ENCODE peak calls at places on chromosomes 4 and X, in seven cellular contexts. G is Caco-2, C is prostate gland, A is PC-9, K is cardiac fibroblast, N is lower lobe of right lung, D is fibroblast of lung. T is an unnamed sample.
A peak's percentile ranks its signal among the peaks of the same experiment; 100 is the strongest.

GRCh38 chr4:144355809-144356757 is 215.6 kb upstream of the GYPA start:
- DNase-seq in G (no peak), A (peak; percentile 58), D (peak; percentile 99), K (peak; percentile 87), N (no peak), C (no peak), T (peak; percentile 61)

GRCh38 chrX:3262906-3263305 is 83.5 kb downstream of the MXRA5 start:
- DNase-seq in D (peak; percentile 93), A (no peak), G (no peak), K (peak; percentile 77), C (no peak), N (no peak), T (no peak)

GRCh38 chr4:5019274-5019673 is at the start of gene CYTL1:
- DNase-seq in A (no peak), C (no peak), K (no peak), D (peak; percentile 34), G (no peak), N (no peak), T (peak; percentile 81)

GRCh38 chr4:38743866-38744265 is 38.9 kb downstream of the TLR10 start:
- DNase-seq in N (no peak), G (no peak), C (no peak), K (peak; percentile 31), A (no peak), D (no peak), T (no peak)

GRCh38 chrX:16202943-16203342 is 35.7 kb downstream of the MAGEB17 start:
- DNase-seq in N (no peak), G (no peak), C (no peak), D (no peak), A (no peak), K (no peak), T (no peak)

GRCh38 chr4:145944886-145945285 is 6.3 kb upstream of the ZNF827 start:
- DNase-seq in N (no peak), G (no peak), D (no peak), K (no peak), C (no peak), A (no peak), T (no peak)

GRCh38 chrX:41515376-41515775 is 68.2 kb downstream of the NYX start:
- DNase-seq in N (no peak), D (no peak), G (no peak), C (no peak), A (no peak), K (no peak), T (no peak)

GRCh38 chr4:8837181-8837811 is 34.3 kb downstream of the HMX1 start:
- DNase-seq in C (no peak), K (no peak), D (no peak), A (no peak), N (peak; percentile 42), G (peak; percentile 23), T (peak; percentile 51)

GRCh38 chrX:131728295-131729145 is 184.6 kb downstream of the OR13H1 start:
- DNase-seq in K (no peak), G (no peak), D (peak; percentile 65), A (no peak), C (no peak), N (no peak), T (peak; percentile 78)

GRCh38 chrX:2627272-2627867 is 63.7 kb upstream of the CD99 start:
- DNase-seq in C (peak; percentile 17), K (peak; percentile 61), D (peak; percentile 25), N (no peak), A (peak; percentile 17), G (peak; percentile 50), T (no peak)

GRCh38 chrX:106999002-106999975 is 723 bp downstream of the MORC4 start:
- DNase-seq in G (peak; percentile 60), N (peak; percentile 53), D (peak; percentile 56), K (peak; percentile 62), A (peak; percentile 47), C (peak; percentile 48), T (peak; percentile 55)

DNA sequence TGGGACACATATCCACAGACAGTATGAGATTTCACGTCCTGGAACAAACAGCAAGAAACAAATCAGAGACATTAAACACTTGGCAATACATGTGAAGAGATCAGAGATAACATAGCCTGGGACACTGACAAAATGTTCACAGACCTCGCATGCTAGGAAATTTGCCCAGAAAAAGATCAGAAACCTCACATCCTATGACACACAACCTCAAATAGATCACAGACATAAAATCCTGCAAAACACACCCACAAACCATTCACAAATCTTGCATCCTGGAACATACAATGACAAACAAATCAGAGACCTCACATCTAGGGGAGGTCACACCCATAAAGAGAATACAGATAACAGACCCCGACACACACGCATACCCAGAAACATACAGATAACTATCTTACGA is 18.0 kb downstream of the SUV39H1 start:
- DNase-seq in K (no peak), N (no peak), C (no peak), D (no peak), A (no peak), G (no peak), T (no peak)
- H3K4me3 ChIP-seq in K (no peak overlapping the region), N (no peak overlapping the region), C (no peak overlapping the region), D (no peak overlapping the region), A (no peak overlapping the region), G (no peak overlapping the region), T (no peak overlapping the region)

GRCh38 chr4:15006416-15007024 is 4.2 kb downstream of the CPEB2 start:
- DNase-seq in A (no peak), C (no peak), G (no peak), D (peak; percentile 19), K (no peak), N (no peak), T (no peak)
- TF ChIP-seq CTCF in A (peak; percentile 68), C (peak; percentile 34), G (no peak), D (peak; percentile 51), K (peak; percentile 32), N (peak; percentile 21), T (no peak)

GRCh38 chr4:21949073-21949457 is 493 bp upstream of the KCNIP4 start:
- DNase-seq in G (no peak), K (peak; percentile 12), D (peak; percentile 9), C (no peak), A (peak; percentile 6), N (no peak), T (peak; percentile 68)
- H3K4me3 ChIP-seq in G (no peak overlapping the region), K (peak overlapping the region; percentile 4), D (no peak overlapping the region), C (peak overlapping the region; percentile 10), A (no peak overlapping the region), N (peak overlapping the region; percentile 23), T (no peak overlapping the region)

GRCh38 chr4:175109933-175110332 is 191.8 kb downstream of the ADAM29 start:
- DNase-seq in D (no peak), C (no peak), N (no peak), K (no peak), G (no peak), A (no peak), T (no peak)
- TF ChIP-seq CTCF in D (no peak), C (no peak), N (no peak), K (no peak), G (no peak), A (no peak), T (no peak)